ENCODE peak calls at places on chromosomes 6 and 20, in seven cellular contexts. I, Z, C, B, S, T and M are unnamed samples.

GRCh38 chr20:47691632-47692031 is 93.6 kb downstream of the SULF2 start:
- DNase-seq in Z (no peak), T (no peak), I (no peak), S (no peak), C (peak), B (no peak), M (no peak)

GRCh38 chr6:137426007-137426689 is 68.0 kb downstream of the OLIG3 start:
- DNase-seq in B (no peak), S (no peak), T (no peak), C (no peak), I (no peak), Z (no peak), M (no peak)

GRCh38 chr6:14910692-14911547 is 334.9 kb upstream of the JARID2 start:
- DNase-seq in I (peak), S (no peak), T (no peak), C (no peak), Z (no peak), B (no peak), M (no peak)

GRCh38 chr6:17289491-17290106 is 8.4 kb downstream of the RBM24 start:
- DNase-seq in S (no peak), T (no peak), Z (no peak), C (no peak), B (no peak), I (no peak), M (no peak)

GRCh38 chr6:32945106-32945761 is 4.4 kb upstream of the HLA-DMB start:
- DNase-seq in Z (no peak), B (no peak), I (no peak), S (no peak), C (no peak), T (no peak), M (no peak)

GRCh38 chr6:112743343-112743742 is 396.2 kb downstream of the RFPL4B start:
- DNase-seq in B (no peak), I (no peak), S (no peak), Z (no peak), T (peak), C (no peak), M (peak)

GRCh38 chr6:160102956-160103824 is 18.4 kb upstream of the SLC22A1 start:
- DNase-seq in B (no peak), S (peak), T (no peak), Z (peak), C (peak), I (no peak), M (peak)

GRCh38 chr6:3363296-3364025 is 93.4 kb downstream of the SLC22A23 start:
- DNase-seq in Z (no peak), S (no peak), T (no peak), I (no peak), C (no peak), B (no peak), M (no peak)

GRCh38 chr20:58659841-58660240 is 8.8 kb downstream of the STX16 start:
- DNase-seq in T (no peak), C (no peak), Z (no peak), B (no peak), S (no peak), I (no peak), M (no peak)

GRCh38 chr6:68967549-68968300 is 332.6 kb downstream of the ADGRB3 start:
- DNase-seq in I (peak), Z (peak), T (peak), C (peak), S (peak), B (peak), M (peak)

GRCh38 chr6:13454286-13455221 is 32.8 kb downstream of the GFOD1 start:
- DNase-seq in Z (no peak), C (peak), I (peak), S (no peak), B (no peak), T (peak), M (peak)

GRCh38 chr20:4601630-4602296 is 119.9 kb upstream of the PRND start:
- DNase-seq in C (no peak), Z (no peak), S (no peak), I (no peak), B (no peak), T (peak), M (peak)

GRCh38 chr6:111892431-111892830 is 19.2 kb upstream of the FYN start:
- DNase-seq in B (no peak), Z (no peak), C (no peak), T (no peak), I (no peak), S (no peak), M (no peak)

GRCh38 chr6:90294614-90294988 is 2.0 kb downstream of the BACH2 start:
- DNase-seq in S (peak), C (no peak), I (no peak), B (no peak), T (no peak), Z (no peak), M (peak)

GRCh38 chr6:168585441-168585840 is 144.5 kb downstream of the SMOC2 start:
- DNase-seq in B (no peak), T (no peak), C (no peak), Z (no peak), I (no peak), S (no peak), M (no peak)

GRCh38 chr6:104182811-104183210 is 676.9 kb downstream of the HACE1 start:
- DNase-seq in B (no peak), C (no peak), S (no peak), I (no peak), T (no peak), Z (no peak), M (peak)

GRCh38 chr6:144919573-144919972 is 634.4 kb downstream of the UTRN start:
- DNase-seq in B (no peak), I (no peak), C (no peak), T (no peak), Z (no peak), S (no peak), M (no peak)

GRCh38 chr6:85544776-85545175 is 48.9 kb downstream of the SNX14 start:
- DNase-seq in T (no peak), B (no peak), Z (no peak), I (no peak), S (no peak), C (no peak), M (no peak)

GRCh38 chr6:170110201-170111140 is 180.4 kb downstream of the DLL1 start:
- DNase-seq in Z (peak), T (no peak), B (no peak), C (no peak), S (no peak), I (no peak), M (no peak)

GRCh38 chr6:70151616-70152015 is 151.3 kb downstream of the COL9A1 start:
- DNase-seq in B (no peak), I (no peak), C (no peak), Z (no peak), S (no peak), T (no peak), M (no peak)

GRCh38 chr6:88403486-88403885 is 237.3 kb upstream of the CNR1 start:
- DNase-seq in S (no peak), T (no peak), B (no peak), I (no peak), C (no peak), Z (no peak), M (peak)